ENCODE peak calls at places on chromosomes 7 and 10, in five cellular contexts. One of them, this sample, is unnamed. For H3K4me1, the result is how much of the 10 kb centered on the place peaks cover.

GRCh38 chr7:44348300-44348699 is 22.9 kb upstream of the CAMK2B start:
- DNase-seq in IMR-90: peak
- DNase-seq in tibial artery: no peak
- DNase-seq in left ventricle myocardium inferior: no peak
- DNase-seq in suprapubic skin: no peak
- DNase-seq in this sample: no peak

GRCh38 chr7:75772081-75773077 is at the start of gene CCL26:
- DNase-seq in IMR-90: peak
- DNase-seq in tibial artery: peak
- DNase-seq in left ventricle myocardium inferior: peak
- DNase-seq in suprapubic skin: peak
- DNase-seq in this sample: no peak

GRCh38 chr7:15284406-15284805 is 277.4 kb downstream of the AGMO start:
- DNase-seq in IMR-90: no peak
- DNase-seq in tibial artery: no peak
- DNase-seq in left ventricle myocardium inferior: no peak
- DNase-seq in suprapubic skin: no peak
- DNase-seq in this sample: no peak

GRCh38 chr10:130020651-130021372 is 56.7 kb upstream of the EBF3 start:
- DNase-seq in IMR-90: no peak
- DNase-seq in tibial artery: no peak
- DNase-seq in left ventricle myocardium inferior: no peak
- DNase-seq in suprapubic skin: no peak
- DNase-seq in this sample: no peak

GRCh38 chr10:96376483-96376882 is 17.7 kb upstream of the OPALIN start:
- DNase-seq in IMR-90: no peak
- DNase-seq in tibial artery: no peak
- DNase-seq in left ventricle myocardium inferior: no peak
- DNase-seq in suprapubic skin: no peak
- DNase-seq in this sample: no peak

GRCh38 chr10:97850446-97850845 is 803 bp downstream of the GOLGA7B start:
- DNase-seq in IMR-90: no peak
- DNase-seq in tibial artery: no peak
- DNase-seq in left ventricle myocardium inferior: no peak
- DNase-seq in suprapubic skin: no peak
- DNase-seq in this sample: no peak

GRCh38 chr7:46450425-46450824 is 529.4 kb upstream of the IGFBP3 start:
- DNase-seq in IMR-90: no peak
- DNase-seq in tibial artery: no peak
- DNase-seq in left ventricle myocardium inferior: no peak
- DNase-seq in suprapubic skin: no peak
- DNase-seq in this sample: no peak

GRCh38 chr10:122981066-122981464 is 864 bp downstream of the PSTK start:
- DNase-seq in IMR-90: peak
- DNase-seq in tibial artery: no peak
- DNase-seq in left ventricle myocardium inferior: no peak
- DNase-seq in suprapubic skin: no peak
- DNase-seq in this sample: no peak

GRCh38 chr10:133309720-133310398 is 1.1 kb downstream of the ZNF511 start:
- DNase-seq in IMR-90: no peak
- DNase-seq in tibial artery: no peak
- DNase-seq in left ventricle myocardium inferior: peak
- DNase-seq in suprapubic skin: no peak
- DNase-seq in this sample: peak

DNA sequence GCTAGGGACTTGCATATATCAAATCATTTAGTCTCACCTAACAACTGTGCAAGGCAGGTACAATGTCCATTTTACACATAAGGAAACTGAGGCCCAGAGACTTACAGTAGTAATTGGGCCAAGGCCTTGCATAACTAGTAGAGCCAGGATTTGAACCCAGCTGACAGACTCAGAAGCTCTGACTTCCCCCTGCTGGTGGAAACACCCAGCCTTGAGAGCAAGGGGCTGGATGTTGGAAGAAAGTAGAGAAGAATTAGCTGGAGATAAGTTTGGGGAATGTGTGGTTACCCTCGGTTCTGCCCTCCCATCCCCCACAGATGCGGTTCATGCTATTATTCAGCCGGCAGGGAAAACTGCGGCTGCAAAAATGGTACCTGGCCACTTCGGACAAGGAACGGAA is 2.0 kb downstream of the AP1S1 start:
- DNase-seq in IMR-90: no peak
- DNase-seq in tibial artery: no peak
- DNase-seq in left ventricle myocardium inferior: no peak
- DNase-seq in suprapubic skin: no peak
- DNase-seq in this sample: no peak
- H3K4me1 ChIP-seq in IMR-90: under half
- H3K4me1 ChIP-seq in tibial artery: under half
- H3K4me1 ChIP-seq in left ventricle myocardium inferior: under half
- H3K4me1 ChIP-seq in suprapubic skin: under half
- H3K4me1 ChIP-seq in this sample: under half

GRCh38 chr10:111281516-111281915 is 204.7 kb downstream of the ADRA2A start:
- DNase-seq in IMR-90: no peak
- DNase-seq in tibial artery: no peak
- DNase-seq in left ventricle myocardium inferior: no peak
- DNase-seq in suprapubic skin: no peak
- DNase-seq in this sample: no peak
- TF ChIP-seq CTCF in IMR-90: no peak
- TF ChIP-seq CTCF in tibial artery: no peak
- TF ChIP-seq CTCF in left ventricle myocardium inferior: peak
- TF ChIP-seq CTCF in suprapubic skin: peak
- TF ChIP-seq CTCF in this sample: peak

DNA sequence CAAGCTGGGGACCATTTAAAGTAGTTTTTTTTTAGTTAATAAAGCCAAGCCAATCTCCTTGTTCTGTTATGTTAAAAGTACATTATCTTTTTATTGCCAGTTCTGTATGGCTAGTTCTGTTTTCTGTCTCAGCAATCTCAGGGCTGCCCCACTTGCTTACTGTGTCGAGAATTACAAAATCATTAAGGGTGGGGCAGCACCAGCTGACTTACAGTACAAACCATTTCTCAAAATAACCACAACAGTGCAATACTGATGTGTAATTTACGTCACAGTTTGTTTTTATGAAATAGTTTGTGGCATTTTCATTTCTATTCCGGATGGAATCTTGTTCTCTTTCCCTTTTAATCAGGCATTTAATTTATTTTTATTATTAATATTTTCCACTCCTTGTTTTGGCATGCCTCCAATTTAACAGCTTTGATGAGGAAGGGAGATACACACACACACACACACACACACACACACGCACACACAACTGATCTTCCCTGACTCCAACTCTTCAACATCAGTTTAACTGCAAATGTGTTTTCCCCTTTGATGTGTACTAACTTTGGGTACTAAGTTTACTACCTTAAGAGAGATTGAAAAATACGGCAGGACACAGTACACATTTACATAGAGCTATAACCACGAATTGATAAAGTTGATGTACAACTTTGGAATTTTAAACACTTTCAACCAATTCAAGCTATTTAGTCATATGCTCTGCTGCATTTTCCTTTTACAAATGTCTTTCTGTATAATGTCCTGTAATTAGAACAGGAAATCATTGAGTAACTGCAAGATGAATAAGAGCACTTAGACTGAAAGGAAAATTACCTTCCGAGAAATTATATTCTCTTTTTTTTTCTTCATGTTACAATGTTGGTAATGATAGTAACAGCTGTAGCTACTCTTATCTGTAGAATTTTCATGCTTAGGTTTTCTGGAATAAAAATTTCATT is 91.5 kb downstream of the ARID5B start:
- DNase-seq in IMR-90: peak
- DNase-seq in tibial artery: peak
- DNase-seq in left ventricle myocardium inferior: peak
- DNase-seq in suprapubic skin: peak
- DNase-seq in this sample: no peak
- H3K4me1 ChIP-seq in IMR-90: under half
- H3K4me1 ChIP-seq in tibial artery: under half
- H3K4me1 ChIP-seq in left ventricle myocardium inferior: under half
- H3K4me1 ChIP-seq in suprapubic skin: half or more
- H3K4me1 ChIP-seq in this sample: under half

DNA sequence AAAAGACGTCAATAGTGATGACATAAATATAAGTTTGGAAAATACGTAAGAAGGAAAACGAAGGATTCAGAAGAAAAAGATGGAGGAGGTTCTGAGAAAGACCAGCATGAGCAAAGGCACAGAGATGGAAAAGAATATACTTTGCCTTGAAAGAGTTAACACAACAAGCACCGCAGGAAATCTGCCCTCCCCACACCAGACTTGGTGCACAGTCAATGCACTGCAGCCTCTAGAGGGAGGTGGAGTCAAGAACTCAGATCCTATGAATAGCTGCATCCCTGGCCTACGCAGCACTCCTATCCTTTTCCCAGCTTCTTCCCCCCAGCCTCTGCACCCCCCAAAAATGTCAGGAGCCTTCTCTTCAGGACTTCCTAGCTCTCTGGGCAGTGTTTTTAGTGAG is 1370.6 kb upstream of the LRRTM3 start:
- DNase-seq in IMR-90: no peak
- DNase-seq in tibial artery: no peak
- DNase-seq in left ventricle myocardium inferior: no peak
- DNase-seq in suprapubic skin: no peak
- DNase-seq in this sample: no peak
- TF ChIP-seq CTCF in IMR-90: no peak
- TF ChIP-seq CTCF in tibial artery: no peak
- TF ChIP-seq CTCF in left ventricle myocardium inferior: no peak
- TF ChIP-seq CTCF in suprapubic skin: no peak
- TF ChIP-seq CTCF in this sample: no peak

GRCh38 chr10:49012603-49013002 is 73.0 kb upstream of the LRRC18 start:
- DNase-seq in IMR-90: no peak
- DNase-seq in tibial artery: no peak
- DNase-seq in left ventricle myocardium inferior: no peak
- DNase-seq in suprapubic skin: no peak
- DNase-seq in this sample: no peak
- H3K4me1 ChIP-seq in IMR-90: under half
- H3K4me1 ChIP-seq in tibial artery: under half
- H3K4me1 ChIP-seq in left ventricle myocardium inferior: half or more
- H3K4me1 ChIP-seq in suprapubic skin: under half
- H3K4me1 ChIP-seq in this sample: under half

GRCh38 chr10:111762114-111762513 is 421.5 kb downstream of the GPAM start:
- DNase-seq in IMR-90: no peak
- DNase-seq in tibial artery: no peak
- DNase-seq in left ventricle myocardium inferior: no peak
- DNase-seq in suprapubic skin: no peak
- DNase-seq in this sample: no peak
- TF ChIP-seq CTCF in IMR-90: no peak
- TF ChIP-seq CTCF in tibial artery: no peak
- TF ChIP-seq CTCF in left ventricle myocardium inferior: no peak
- TF ChIP-seq CTCF in suprapubic skin: no peak
- TF ChIP-seq CTCF in this sample: no peak

GRCh38 chr10:131899116-131899690 is 1.6 kb upstream of the PPP2R2D start:
- DNase-seq in IMR-90: no peak
- DNase-seq in tibial artery: no peak
- DNase-seq in left ventricle myocardium inferior: no peak
- DNase-seq in suprapubic skin: no peak
- DNase-seq in this sample: no peak

GRCh38 chr10:131898713-131899112 is 2.1 kb upstream of the PPP2R2D start:
- DNase-seq in IMR-90: no peak
- DNase-seq in tibial artery: no peak
- DNase-seq in left ventricle myocardium inferior: no peak
- DNase-seq in suprapubic skin: no peak
- DNase-seq in this sample: no peak

GRCh38 chr10:131897297-131897899 is 3.4 kb upstream of the PPP2R2D start:
- DNase-seq in IMR-90: no peak
- DNase-seq in tibial artery: no peak
- DNase-seq in left ventricle myocardium inferior: no peak
- DNase-seq in suprapubic skin: no peak
- DNase-seq in this sample: no peak

GRCh38 chr10:131896403-131896802 is 4.4 kb upstream of the PPP2R2D start:
- DNase-seq in IMR-90: no peak
- DNase-seq in tibial artery: no peak
- DNase-seq in left ventricle myocardium inferior: no peak
- DNase-seq in suprapubic skin: no peak
- DNase-seq in this sample: no peak

GRCh38 chr10:131898061-131898460 is 2.7 kb upstream of the PPP2R2D start:
- DNase-seq in IMR-90: no peak
- DNase-seq in tibial artery: no peak
- DNase-seq in left ventricle myocardium inferior: no peak
- DNase-seq in suprapubic skin: no peak
- DNase-seq in this sample: no peak
- H3K4me1 ChIP-seq in IMR-90: under half
- H3K4me1 ChIP-seq in tibial artery: under half
- H3K4me1 ChIP-seq in left ventricle myocardium inferior: under half
- H3K4me1 ChIP-seq in suprapubic skin: under half
- H3K4me1 ChIP-seq in this sample: under half

GRCh38 chr10:110425684-110426293 is 71.9 kb upstream of the DUSP5 start:
- DNase-seq in IMR-90: peak
- DNase-seq in tibial artery: no peak
- DNase-seq in left ventricle myocardium inferior: no peak
- DNase-seq in suprapubic skin: no peak
- DNase-seq in this sample: no peak

GRCh38 chr10:110426294-110427153 is 71.2 kb upstream of the DUSP5 start:
- DNase-seq in IMR-90: peak
- DNase-seq in tibial artery: no peak
- DNase-seq in left ventricle myocardium inferior: no peak
- DNase-seq in suprapubic skin: no peak
- DNase-seq in this sample: no peak

GRCh38 chr10:110422548-110422947 is 75.2 kb upstream of the DUSP5 start:
- DNase-seq in IMR-90: no peak
- DNase-seq in tibial artery: no peak
- DNase-seq in left ventricle myocardium inferior: no peak
- DNase-seq in suprapubic skin: no peak
- DNase-seq in this sample: no peak

GRCh38 chr10:110421512-110422138 is 76.1 kb upstream of the DUSP5 start:
- DNase-seq in IMR-90: no peak
- DNase-seq in tibial artery: no peak
- DNase-seq in left ventricle myocardium inferior: no peak
- DNase-seq in suprapubic skin: no peak
- DNase-seq in this sample: no peak

GRCh38 chr10:110423650-110424049 is 74.1 kb upstream of the DUSP5 start:
- DNase-seq in IMR-90: no peak
- DNase-seq in tibial artery: peak
- DNase-seq in left ventricle myocardium inferior: peak
- DNase-seq in suprapubic skin: no peak
- DNase-seq in this sample: no peak
- TF ChIP-seq CTCF in IMR-90: no peak
- TF ChIP-seq CTCF in tibial artery: no peak
- TF ChIP-seq CTCF in left ventricle myocardium inferior: no peak
- TF ChIP-seq CTCF in suprapubic skin: no peak
- TF ChIP-seq CTCF in this sample: no peak

DNA sequence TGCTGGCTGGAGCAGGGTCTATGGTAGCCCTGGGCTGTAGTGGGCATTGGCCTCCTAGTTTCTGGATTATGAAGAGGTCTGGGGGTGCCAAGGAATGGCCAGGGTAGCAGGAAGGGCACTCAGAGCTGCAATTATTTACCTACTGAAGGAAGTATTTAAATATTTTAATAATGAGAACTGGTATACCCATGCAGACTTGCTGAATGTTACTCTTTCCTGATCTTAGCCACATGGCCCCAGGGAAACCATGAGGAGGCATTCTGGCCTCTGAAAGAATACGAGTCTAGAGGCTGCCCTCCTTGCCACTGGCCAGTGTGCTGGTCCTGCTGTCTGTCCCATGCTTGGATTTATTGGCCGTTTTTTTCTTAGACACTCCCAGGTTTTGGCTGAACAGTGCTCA is 599.7 kb downstream of the LRMDA start:
- DNase-seq in IMR-90: no peak
- DNase-seq in tibial artery: no peak
- DNase-seq in left ventricle myocardium inferior: no peak
- DNase-seq in suprapubic skin: no peak
- DNase-seq in this sample: no peak
- H3K4me1 ChIP-seq in IMR-90: under half
- H3K4me1 ChIP-seq in tibial artery: under half
- H3K4me1 ChIP-seq in left ventricle myocardium inferior: under half
- H3K4me1 ChIP-seq in suprapubic skin: under half
- H3K4me1 ChIP-seq in this sample: under half